ENCODE peak calls at places on chromosomes 12 and 14, in five cellular contexts. O, G, F, D and X are unnamed samples.

GRCh38 chr12:21539797-21540196 is 13.7 kb downstream of the SPX start:
- DNase-seq in O (no peak), G (no peak), F (no peak), D (no peak), X (no peak)

GRCh38 chr12:64736771-64737170 is 22.4 kb downstream of the GNS start:
- DNase-seq in O (no peak), G (no peak), F (no peak), D (no peak), X (no peak)

GRCh38 chr12:92927436-92928116 is 1.5 kb downstream of the EEA1 start:
- DNase-seq in O (no peak), G (peak; percentile 75), F (no peak), D (peak; percentile 82), X (no peak)

GRCh38 chr14:92546347-92547053 is 32.9 kb downstream of the RIN3 start:
- DNase-seq in O (no peak), G (peak; percentile 72), F (no peak), D (no peak), X (no peak)

GRCh38 chr12:51744235-51744634 is 104.3 kb downstream of the FIGNL2 start:
- DNase-seq in O (no peak), G (no peak), F (no peak), D (no peak), X (no peak)

GRCh38 chr12:113007166-113007565 is 28.8 kb downstream of the OAS2 start:
- DNase-seq in O (no peak), G (peak; percentile 49), F (no peak), D (peak; percentile 47), X (no peak)

GRCh38 chr14:51978566-51979398 is 10.6 kb upstream of the RTRAF start:
- DNase-seq in O (peak; percentile 89), G (peak; percentile 72), F (peak; percentile 33), D (peak; percentile 90), X (peak; percentile 85)

GRCh38 chr12:105322070-105322469 is 8.4 kb upstream of the C12orf75 start:
- DNase-seq in O (no peak), G (peak; percentile 84), F (peak; percentile 70), D (no peak), X (no peak)

GRCh38 chr14:64763801-64764511 is 59.7 kb downstream of the PLEKHG3 start:
- DNase-seq in O (no peak), G (peak; percentile 53), F (no peak), D (peak; percentile 47), X (no peak)

GRCh38 chr12:108580531-108580930 is 17.4 kb downstream of the TMEM119 start:
- DNase-seq in O (no peak), G (no peak), F (no peak), D (peak; percentile 60), X (no peak)

GRCh38 chr14:104475802-104476201 is 103.8 kb upstream of the C14orf180 start:
- DNase-seq in O (no peak), G (no peak), F (no peak), D (no peak), X (no peak)

GRCh38 chr14:31084385-31084784 is 58.2 kb upstream of the STRN3 start:
- DNase-seq in O (no peak), G (no peak), F (no peak), D (no peak), X (no peak)
- TF ChIP-seq CTCF in O (no peak), G (no peak), F (no peak), D (no peak), X (no peak)

GRCh38 chr12:131692431-131692830 is 18.5 kb upstream of the SFSWAP start:
- DNase-seq in O (peak; percentile 63), G (no peak), F (no peak), D (no peak), X (peak; percentile 43)

GRCh38 chr12:131690320-131690719 is 20.6 kb upstream of the SFSWAP start:
- DNase-seq in O (no peak), G (no peak), F (no peak), D (no peak), X (no peak)

GRCh38 chr12:131688131-131688844 is 22.6 kb upstream of the SFSWAP start:
- DNase-seq in O (peak; percentile 0), G (no peak), F (no peak), D (no peak), X (no peak)

GRCh38 chr12:131687346-131688125 is 23.4 kb upstream of the SFSWAP start:
- DNase-seq in O (peak; percentile 79), G (no peak), F (no peak), D (no peak), X (peak; percentile 63)

DNA sequence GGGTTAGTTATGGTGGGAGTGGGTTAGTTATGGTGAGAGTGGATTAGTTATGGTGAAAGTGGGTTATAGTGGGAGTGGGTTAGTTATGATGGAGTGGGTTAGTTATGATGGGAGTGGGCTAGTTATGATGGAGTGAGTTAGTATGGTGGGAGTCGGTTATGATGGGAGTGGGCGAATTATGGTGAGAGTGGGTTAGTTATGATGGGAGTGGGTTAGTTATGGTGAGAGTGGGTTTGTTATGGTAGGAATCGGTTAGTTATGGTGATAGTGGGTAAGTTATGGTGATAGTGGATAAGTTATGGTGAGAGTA is 22.1 kb upstream of the SFSWAP start:
- DNase-seq in O (peak; percentile 13), G (no peak), F (no peak), D (no peak), X (no peak)
- TF ChIP-seq CTCF in O (no peak), G (no peak), F (no peak), D (no peak), X (no peak)

GRCh38 chr12:30269491-30269890 is 426.2 kb downstream of the IPO8 start:
- DNase-seq in O (no peak), G (no peak), F (no peak), D (peak; percentile 18), X (no peak)
- TF ChIP-seq CTCF in O (no peak), G (no peak), F (no peak), D (no peak), X (no peak)

GRCh38 chr14:45810152-45810872 is 557.3 kb upstream of the MIS18BP1 start:
- DNase-seq in O (no peak), G (no peak), F (no peak), D (no peak), X (no peak)
- TF ChIP-seq CTCF in O (peak; percentile 69), G (peak; percentile 4), F (no peak), D (no peak), X (peak; percentile 51)

GRCh38 chr12:12608557-12608957 is 3.1 kb upstream of the CREBL2 start:
- DNase-seq in O (no peak), G (no peak), F (no peak), D (no peak), X (no peak)
- TF ChIP-seq CTCF in O (no peak), G (no peak), F (no peak), D (no peak), X (no peak)

GRCh38 chr12:16473610-16474326 is 126.3 kb downstream of the MGST1 start:
- DNase-seq in O (no peak), G (peak; percentile 5), F (no peak), D (peak; percentile 78), X (no peak)
- TF ChIP-seq CTCF in O (no peak), G (no peak), F (no peak), D (peak; percentile 12), X (no peak)

GRCh38 chr14:72619881-72620280 is 274.0 kb downstream of the DPF3 start:
- DNase-seq in O (peak; percentile 40), G (no peak), F (no peak), D (no peak), X (peak; percentile 13)
- TF ChIP-seq CTCF in O (no peak), G (no peak), F (no peak), D (no peak), X (no peak)

GRCh38 chr12:32062841-32063240 is 43.8 kb upstream of the BICD1 start:
- DNase-seq in O (no peak), G (no peak), F (no peak), D (peak; percentile 9), X (no peak)

GRCh38 chr12:32061033-32061432 is 45.6 kb upstream of the BICD1 start:
- DNase-seq in O (no peak), G (no peak), F (no peak), D (no peak), X (no peak)

GRCh38 chr12:32069071-32069470 is 37.6 kb upstream of the BICD1 start:
- DNase-seq in O (no peak), G (no peak), F (no peak), D (peak; percentile 7), X (no peak)

GRCh38 chr12:32069731-32070130 is 36.9 kb upstream of the BICD1 start:
- DNase-seq in O (no peak), G (no peak), F (no peak), D (no peak), X (no peak)

GRCh38 chr12:32063796-32064195 is 42.9 kb upstream of the BICD1 start:
- DNase-seq in O (no peak), G (no peak), F (no peak), D (no peak), X (no peak)
- TF ChIP-seq CTCF in O (no peak), G (no peak), F (no peak), D (no peak), X (no peak)

DNA sequence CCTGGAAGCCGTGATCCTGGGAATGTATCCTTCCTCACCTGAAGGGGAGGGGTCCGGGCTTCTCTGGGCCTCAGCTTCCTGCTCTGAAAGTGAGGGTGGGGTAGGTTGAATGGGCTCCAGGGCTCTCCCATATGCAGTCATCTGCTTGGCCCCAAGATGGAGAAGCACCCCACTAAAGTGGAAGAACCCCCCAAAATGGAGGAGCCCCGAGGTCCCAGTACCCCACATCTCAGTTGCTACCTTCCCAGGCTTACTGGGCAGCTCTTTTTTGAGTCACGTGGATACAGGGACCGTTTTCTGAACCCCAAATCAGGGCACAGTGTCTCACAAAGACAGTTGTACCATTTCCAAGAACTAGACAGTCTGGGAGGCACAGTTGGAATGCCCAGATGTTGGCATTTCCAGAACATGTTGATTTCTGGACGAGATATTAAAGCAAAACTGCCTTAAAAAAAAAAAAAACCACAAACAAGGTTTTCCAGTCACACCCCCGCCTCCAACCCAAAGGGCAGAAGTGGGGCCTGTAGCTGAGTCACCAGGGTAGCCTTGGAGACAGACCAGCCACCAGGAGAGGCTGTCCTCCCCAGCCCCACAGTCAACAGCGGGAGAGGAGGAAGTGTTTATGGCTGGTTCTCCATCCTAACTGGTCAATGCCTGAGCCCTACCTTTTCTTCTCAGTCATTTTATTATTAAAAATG is 12.1 kb downstream of the VASH1 start:
- DNase-seq in O (peak; percentile 83), G (peak; percentile 84), F (peak; percentile 38), D (peak; percentile 94), X (peak; percentile 29)
- TF ChIP-seq CTCF in O (peak; percentile 11), G (peak; percentile 12), F (no peak), D (peak; percentile 3), X (no peak)

DNA sequence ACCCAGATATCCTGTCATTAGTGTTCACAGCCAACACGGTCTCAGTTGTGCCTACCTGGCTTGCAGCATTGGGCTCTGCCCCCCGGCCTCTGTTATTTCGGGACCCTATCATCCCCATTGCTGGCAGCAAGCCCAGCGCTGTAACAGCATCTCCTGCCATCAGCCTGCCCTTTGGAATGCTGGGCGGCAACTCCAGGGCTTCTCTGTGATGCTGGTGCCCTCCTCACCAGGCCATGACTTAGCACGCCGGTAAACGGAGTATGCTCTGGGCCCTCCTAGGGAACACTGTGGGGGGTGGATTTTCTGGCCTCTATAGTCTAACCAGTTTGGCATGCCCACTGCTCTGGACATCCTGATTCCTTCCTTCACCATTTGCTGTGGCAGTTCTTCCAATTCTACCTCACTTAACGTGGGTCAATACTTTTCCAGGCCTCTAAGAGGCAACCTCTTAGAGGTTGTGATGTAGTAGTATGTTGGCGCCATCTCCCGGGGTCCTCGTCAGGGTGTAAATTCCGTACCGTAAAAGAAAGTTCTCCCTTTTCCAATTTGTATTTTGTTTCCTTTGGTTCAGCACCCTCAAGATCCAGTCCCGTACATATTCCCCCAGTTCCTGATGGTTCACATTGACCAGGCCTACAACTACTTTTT is 80.0 kb downstream of the SINHCAF start:
- DNase-seq in O (no peak), G (no peak), F (no peak), D (peak; percentile 19), X (no peak)
- TF ChIP-seq CTCF in O (no peak), G (no peak), F (no peak), D (peak; percentile 14), X (peak; percentile 58)